ENCODE peak calls at places on chromosomes 11 and 22, in seven cellular contexts. S is lung microvascular endothelial cell, E is T-helper 9 cell, R is stomach, K is pons, D is NCI-H2029 treated with DMSO at 0.1 percent for 48 hours, O is AG10803. U is an unnamed sample.
A peak's percentile ranks its signal among the peaks of the same experiment; 100 is the strongest.

GRCh38 chr11:100681064-100681502 is 6.0 kb upstream of the ARHGAP42 start:
- DNase-seq in S (peak; percentile 63), K (peak; percentile 51), E (no peak), O (peak; percentile 52), R (peak; percentile 78), D (peak; percentile 66), U (no peak)

GRCh38 chr11:43515090-43515489 is 156.4 kb downstream of the TTC17 start:
- DNase-seq in E (no peak), S (peak; percentile 7), R (no peak), O (no peak), K (no peak), D (no peak), U (peak; percentile 13)

GRCh38 chr11:3201677-3202181 is 16.9 kb downstream of the MRGPRG start:
- DNase-seq in R (no peak), S (no peak), D (no peak), E (no peak), K (no peak), O (no peak), U (no peak)

GRCh38 chr11:69841859-69842698 is 22.9 kb upstream of the FGF3 start:
- DNase-seq in E (peak; percentile 9), O (no peak), S (peak; percentile 30), D (no peak), K (no peak), R (no peak), U (peak; percentile 26)

GRCh38 chr11:59253001-59253400 is 40.3 kb upstream of the MPEG1 start:
- DNase-seq in D (no peak), E (no peak), K (no peak), S (no peak), O (no peak), R (no peak), U (no peak)

GRCh38 chr22:48337957-48338792 is 1489.5 kb downstream of the BRD1 start:
- DNase-seq in S (no peak), O (no peak), E (no peak), R (no peak), K (no peak), D (no peak), U (no peak)

GRCh38 chr11:4606231-4607015 is 1.6 kb downstream of the TRIM68 start:
- DNase-seq in S (peak; percentile 22), O (peak; percentile 39), K (peak; percentile 4), R (no peak), D (peak; percentile 73), E (no peak), U (peak; percentile 3)

GRCh38 chr22:10741210-10741609 is 4786.8 kb upstream of the OR11H1 start:
- DNase-seq in D (no peak), K (no peak), S (no peak), R (no peak), O (no peak), E (no peak), U (no peak)

GRCh38 chr11:44011797-44012196 is 36.0 kb upstream of the ACCSL start:
- DNase-seq in D (no peak), O (peak; percentile 74), K (no peak), S (no peak), R (no peak), E (no peak), U (no peak)

GRCh38 chr11:64771861-64772260 is 6.5 kb downstream of the SF1 start:
- DNase-seq in D (no peak), E (no peak), K (no peak), O (no peak), S (no peak), R (no peak), U (no peak)

GRCh38 chr22:45426387-45426786 is 12.9 kb downstream of the RIBC2 start:
- DNase-seq in S (no peak), K (no peak), D (no peak), R (no peak), O (no peak), E (no peak), U (no peak)

GRCh38 chr11:65170058-65170534 is at the start of gene SPDYC:
- DNase-seq in E (no peak), K (no peak), D (no peak), O (no peak), S (no peak), R (no peak), U (peak; percentile 19)

GRCh38 chr11:134037093-134037908 is 31.6 kb upstream of the JAM3 start:
- DNase-seq in R (peak; percentile 65), O (peak; percentile 83), D (peak; percentile 29), K (no peak), E (peak; percentile 43), S (peak; percentile 40), U (peak; percentile 64)

GRCh38 chr11:124898711-124899110 is 1.0 kb upstream of the ROBO4 start:
- DNase-seq in S (peak; percentile 86), D (no peak), E (no peak), O (peak; percentile 74), R (no peak), K (peak; percentile 80), U (peak; percentile 50)

GRCh38 chr11:33160587-33160986 is 693 bp downstream of the CSTF3 start:
- DNase-seq in R (no peak), S (no peak), O (no peak), D (no peak), E (no peak), K (no peak), U (no peak)

GRCh38 chr22:49999901-50000586 is 12.5 kb downstream of the IL17REL start:
- DNase-seq in R (no peak), O (no peak), S (no peak), D (no peak), K (no peak), E (no peak), U (no peak)

U was measured in G401.